ENCODE peak calls at places on chromosomes 11 and 22, in eight cellular contexts. J is spleen, W is thoracic aorta, H is stomach, D is endodermal cell, G is hepatocyte, E is heart left ventricle, M is prostate gland. Z is an unnamed sample. For H3K4me1, the result is how much of the 10 kb centered on the place peaks cover.

GRCh38 chr11:64971421-64972233 is at the start of gene MAJIN:
- DNase-seq in D (peak), H (peak), J (peak), W (peak), M (peak), G (peak), E (peak), Z (peak)

GRCh38 chr22:20428496-20429253 is 8.9 kb downstream of the SCARF2 start:
- DNase-seq in M (no peak), J (no peak), G (no peak), D (no peak), W (no peak), H (no peak), E (no peak), Z (no peak)

GRCh38 chr22:23829845-23830372 is 8.9 kb downstream of the DERL3 start:
- DNase-seq in G (no peak), H (no peak), W (no peak), M (no peak), E (no peak), D (no peak), J (no peak), Z (no peak)

GRCh38 chr11:112652786-112653390 is 308.3 kb upstream of the NCAM1 start:
- DNase-seq in G (no peak), H (no peak), W (no peak), M (no peak), J (no peak), D (no peak), E (no peak), Z (no peak)

GRCh38 chr11:1825039-1825740 is 9.6 kb upstream of the SYT8 start:
- DNase-seq in G (peak), J (peak), W (no peak), M (no peak), H (peak), D (peak), E (no peak), Z (peak)

GRCh38 chr11:6544921-6545850 is 48.1 kb downstream of the DNHD1 start:
- DNase-seq in G (no peak), H (no peak), J (peak), W (no peak), D (peak), E (no peak), M (no peak), Z (no peak)

GRCh38 chr11:62124186-62125113 is 639 bp downstream of the INCENP start:
- DNase-seq in E (peak), J (no peak), D (peak), W (no peak), H (no peak), M (peak), G (peak), Z (peak)

GRCh38 chr11:47398011-47398410 is 10.4 kb upstream of the SLC39A13 start:
- DNase-seq in J (peak), M (no peak), G (no peak), H (no peak), W (no peak), E (no peak), D (peak), Z (no peak)

GRCh38 chr11:3942956-3943497 is 87.6 kb downstream of the STIM1 start:
- DNase-seq in M (no peak), H (no peak), J (no peak), G (peak), W (no peak), D (no peak), E (no peak), Z (no peak)

GRCh38 chr11:69414773-69415187 is 66.7 kb upstream of the LINC01488 start:
- DNase-seq in G (no peak), D (no peak), J (peak), E (peak), M (no peak), H (no peak), W (no peak), Z (no peak)

GRCh38 chr11:63595296-63595695 is 18.9 kb downstream of the PLAAT3 start:
- DNase-seq in M (no peak), H (no peak), W (no peak), J (no peak), E (no peak), G (no peak), D (peak), Z (no peak)

GRCh38 chr11:1226226-1226961 is 3.5 kb downstream of the MUC5B start:
- DNase-seq in D (peak), J (peak), E (no peak), W (no peak), G (no peak), M (no peak), H (no peak), Z (no peak)

GRCh38 chr11:11856638-11857037 is 14.9 kb downstream of the USP47 start:
- DNase-seq in H (no peak), M (no peak), G (no peak), E (no peak), D (no peak), J (no peak), W (no peak), Z (no peak)

GRCh38 chr22:17903564-17904295 is 120.6 kb downstream of the MICAL3 start:
- DNase-seq in H (no peak), W (no peak), J (no peak), D (peak), M (no peak), E (no peak), G (no peak), Z (peak)

GRCh38 chr22:46769706-46770105 is 7.3 kb downstream of the TBC1D22A start:
- DNase-seq in E (no peak), J (no peak), D (no peak), G (no peak), H (no peak), M (no peak), W (no peak), Z (no peak)

GRCh38 chr22:46766611-46767010 is 4.2 kb downstream of the TBC1D22A start:
- DNase-seq in H (no peak), G (no peak), J (peak), W (no peak), M (no peak), E (no peak), D (no peak), Z (no peak)

GRCh38 chr22:46764779-46765485 is 2.5 kb downstream of the TBC1D22A start:
- DNase-seq in M (no peak), H (peak), G (no peak), E (no peak), W (no peak), D (peak), J (peak), Z (no peak)

GRCh38 chr22:46769191-46769675 is 6.8 kb downstream of the TBC1D22A start:
- DNase-seq in G (no peak), D (no peak), J (peak), W (no peak), H (peak), M (no peak), E (no peak), Z (no peak)

GRCh38 chr22:46767249-46767985 is 5.0 kb downstream of the TBC1D22A start:
- DNase-seq in H (no peak), M (no peak), D (no peak), W (no peak), J (peak), G (no peak), E (no peak), Z (no peak)
- H3K4me1 ChIP-seq in H (half or more), M (under half), D (under half), W (half or more), J (half or more), G (under half), E (half or more), Z (under half)

GRCh38 chr11:120375076-120375475 is 38.9 kb downstream of the ARHGEF12 start:
- DNase-seq in W (no peak), M (no peak), E (no peak), H (no peak), G (no peak), J (no peak), D (no peak), Z (no peak)

GRCh38 chr11:120376547-120377182 is 40.5 kb downstream of the ARHGEF12 start:
- DNase-seq in G (no peak), M (no peak), W (no peak), D (no peak), E (no peak), J (no peak), H (no peak), Z (no peak)

DNA sequence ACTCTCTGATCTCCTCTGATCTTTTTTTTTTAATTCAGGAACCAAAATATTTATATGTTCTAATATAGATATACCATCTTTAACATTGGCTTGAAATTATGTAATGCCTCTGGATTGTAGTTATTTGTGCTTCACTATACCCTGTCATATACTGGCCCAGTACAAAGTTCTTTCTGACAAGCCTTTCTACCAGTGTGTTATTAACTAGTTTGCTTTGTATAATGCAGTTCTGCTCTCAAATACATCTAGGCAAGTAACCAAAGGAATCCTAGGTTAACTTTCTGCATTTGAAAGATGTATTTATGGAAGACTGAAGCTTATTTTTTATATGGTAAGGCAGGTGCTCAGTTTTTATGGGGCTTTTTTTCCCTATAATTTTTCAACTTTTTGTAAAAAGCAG is 36.1 kb downstream of the ARHGEF12 start:
- DNase-seq in M (no peak), J (no peak), E (no peak), G (peak), W (no peak), H (no peak), D (no peak), Z (peak)
- H3K27ac ChIP-seq in M (no peak), J (no peak), E (no peak), G (peak), W (no peak), H (no peak), D (no peak), Z (no peak)

DNA sequence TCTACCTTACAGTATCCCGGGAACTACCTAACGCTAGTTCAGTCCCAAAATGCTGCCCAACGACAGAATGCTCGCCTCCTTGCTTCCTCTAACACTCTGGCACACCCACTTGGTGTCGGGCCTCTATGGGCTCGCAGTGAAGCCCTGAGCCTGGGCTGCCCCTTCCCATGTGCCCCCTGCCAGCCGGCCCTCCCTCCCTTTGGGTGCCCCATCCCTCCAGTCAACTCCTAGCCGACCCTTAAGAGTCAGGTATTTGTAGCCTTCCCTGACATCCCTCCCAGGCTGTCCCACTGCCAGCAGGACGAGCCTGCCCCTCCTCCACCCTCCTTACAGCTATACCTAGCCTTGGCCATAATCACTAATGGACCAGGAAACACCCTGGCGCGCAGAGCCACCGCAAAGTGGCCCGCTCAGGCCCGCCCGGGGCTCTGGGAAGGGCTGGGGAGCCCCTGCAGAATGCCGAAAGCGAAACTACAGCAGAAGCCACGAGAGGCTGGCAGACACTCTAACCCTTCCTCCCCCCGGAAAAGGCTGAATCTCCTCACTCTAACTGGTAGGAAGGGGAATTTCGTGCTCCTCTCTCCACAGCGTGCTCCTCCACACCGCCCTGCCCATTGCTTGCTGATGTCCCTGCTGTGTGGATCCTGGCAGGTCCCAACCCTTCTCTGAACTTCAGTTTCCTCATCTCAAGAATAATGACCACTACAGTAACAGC is 8.2 kb downstream of the CBX7 start:
- DNase-seq in W (no peak), G (peak), D (peak), H (peak), M (no peak), J (peak), E (peak), Z (peak)
- H3K4me1 ChIP-seq in W (under half), G (under half), D (under half), H (half or more), M (under half), J (half or more), E (half or more), Z (under half)

DNA sequence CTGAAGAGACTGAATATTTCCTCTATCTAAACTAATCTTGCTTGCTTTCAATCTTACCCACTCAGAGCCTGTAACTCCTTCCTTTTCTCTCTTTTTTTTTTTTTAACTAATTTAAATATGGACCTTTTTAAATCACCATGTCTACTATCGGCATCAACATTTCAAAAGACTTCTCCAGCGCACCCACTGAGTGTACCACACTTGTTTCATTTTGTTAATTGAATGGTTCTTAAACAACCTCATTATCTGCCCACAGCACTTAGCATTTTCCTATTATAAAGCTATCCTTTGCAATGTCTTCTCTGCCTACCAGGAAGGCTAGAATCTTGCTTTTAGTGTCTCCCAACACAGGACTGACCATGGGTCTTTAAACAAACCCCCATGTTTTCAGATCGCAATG is 1212.4 kb downstream of the LRRC4C start:
- DNase-seq in W (no peak), M (no peak), G (no peak), H (no peak), E (no peak), J (no peak), D (no peak), Z (no peak)
- H3K27ac ChIP-seq in W (no peak), M (no peak), G (no peak), H (no peak), E (no peak), J (no peak), D (no peak), Z (no peak)

GRCh38 chr22:29344137-29344536 is 28.6 kb upstream of the RASL10A start:
- DNase-seq in H (peak), D (no peak), J (no peak), W (peak), M (peak), G (peak), E (peak), Z (no peak)
- H3K4me1 ChIP-seq in H (half or more), D (under half), J (under half), W (under half), M (under half), G (under half), E (under half), Z (under half)

GRCh38 chr11:86043765-86044534 is 24.9 kb downstream of the PICALM start:
- DNase-seq in M (no peak), J (no peak), D (no peak), W (no peak), G (no peak), E (no peak), H (no peak), Z (no peak)

GRCh38 chr11:86041975-86042378 is 26.9 kb downstream of the PICALM start:
- DNase-seq in J (no peak), W (peak), M (peak), D (peak), E (peak), H (peak), G (peak), Z (peak)

GRCh38 chr11:86037743-86038142 is 31.1 kb downstream of the PICALM start:
- DNase-seq in E (no peak), J (no peak), W (no peak), H (no peak), G (no peak), D (no peak), M (no peak), Z (peak)

GRCh38 chr11:86039094-86039493 is 29.8 kb downstream of the PICALM start:
- DNase-seq in W (no peak), G (no peak), H (no peak), E (no peak), M (no peak), D (no peak), J (no peak), Z (no peak)

GRCh38 chr11:86040919-86041318 is 28.0 kb downstream of the PICALM start:
- DNase-seq in D (no peak), G (no peak), J (no peak), M (no peak), E (no peak), W (no peak), H (no peak), Z (no peak)
- H3K27ac ChIP-seq in D (no peak), G (no peak), J (peak), M (no peak), E (peak), W (peak), H (no peak), Z (no peak)

GRCh38 chr11:16959528-16960100 is 54.6 kb downstream of the PLEKHA7 start:
- DNase-seq in M (no peak), J (no peak), E (no peak), W (no peak), H (no peak), G (no peak), D (no peak), Z (no peak)

GRCh38 chr11:16953620-16954019 is 60.6 kb downstream of the PLEKHA7 start:
- DNase-seq in D (no peak), E (no peak), J (no peak), H (no peak), W (no peak), G (no peak), M (no peak), Z (no peak)

GRCh38 chr11:16960250-16960649 is 54.0 kb downstream of the PLEKHA7 start:
- DNase-seq in G (no peak), J (no peak), E (no peak), W (no peak), M (no peak), D (no peak), H (peak), Z (no peak)

GRCh38 chr11:16958833-16959232 is 55.4 kb downstream of the PLEKHA7 start:
- DNase-seq in D (no peak), E (no peak), J (no peak), M (no peak), H (peak), W (no peak), G (no peak), Z (no peak)

GRCh38 chr11:16956538-16957153 is 57.6 kb downstream of the PLEKHA7 start:
- DNase-seq in J (no peak), M (no peak), E (no peak), W (no peak), D (peak), H (no peak), G (peak), Z (peak)
- H3K4me1 ChIP-seq in J (under half), M (under half), E (under half), W (under half), D (under half), H (half or more), G (under half), Z (under half)

GRCh38 chr11:24861440-24861839 is 364.6 kb downstream of the LUZP2 start:
- DNase-seq in H (no peak), M (no peak), G (no peak), D (peak), W (no peak), E (no peak), J (no peak), Z (no peak)

GRCh38 chr11:24855951-24856350 is 359.1 kb downstream of the LUZP2 start:
- DNase-seq in H (no peak), W (no peak), G (no peak), J (no peak), M (no peak), D (no peak), E (no peak), Z (no peak)

DNA sequence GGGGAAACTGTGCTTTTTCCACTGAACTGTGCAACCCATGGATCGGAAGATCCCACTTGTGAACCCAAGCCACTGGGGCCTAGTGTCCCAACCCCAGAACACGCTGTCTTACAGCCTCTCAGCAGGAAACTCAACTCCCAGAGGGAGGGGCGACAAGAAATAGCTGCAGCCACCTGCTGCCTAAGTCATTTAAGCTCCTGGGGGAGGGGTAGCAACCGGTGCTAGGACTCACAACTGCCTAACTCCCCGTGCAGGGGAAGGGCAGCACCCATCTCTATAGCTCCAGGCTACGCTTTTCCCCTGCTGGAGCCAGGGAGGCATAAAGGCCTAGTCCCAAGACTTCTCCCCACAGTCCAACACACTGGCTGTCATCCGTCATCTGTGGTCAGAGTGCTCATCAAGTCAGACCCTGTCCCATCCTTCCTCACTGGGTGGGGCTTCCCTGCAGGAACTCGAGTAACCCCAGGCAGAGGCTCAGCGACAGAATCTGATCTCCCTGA is 363.0 kb downstream of the LUZP2 start:
- DNase-seq in M (no peak), W (no peak), D (no peak), E (no peak), G (no peak), J (peak), H (no peak), Z (no peak)
- H3K27ac ChIP-seq in M (no peak), W (no peak), D (no peak), E (no peak), G (no peak), J (no peak), H (no peak), Z (no peak)